ENCODE peak calls at places on chromosomes 6 and 20, in six cellular contexts. J is epithelial cell of esophagus; W is CD4-positive, alpha-beta T cell; Z is endothelial cell; X is left lung; A is coronary artery. I is an unnamed sample.

GRCh38 chr6:47134476-47135189 is 92.5 kb upstream of the ADGRF1 start:
- DNase-seq in A (no peak), J (peak), X (no peak), W (no peak), Z (no peak), I (no peak)

GRCh38 chr6:162907876-162908481 is 180.2 kb downstream of the PACRG start:
- DNase-seq in W (no peak), Z (no peak), X (no peak), J (peak), A (no peak), I (no peak)

GRCh38 chr20:47276856-47277541 is 79.5 kb downstream of the ZMYND8 start:
- DNase-seq in J (no peak), A (peak), W (no peak), Z (no peak), X (no peak), I (no peak)

GRCh38 chr6:168374051-168374502 is 54.5 kb upstream of the DACT2 start:
- DNase-seq in Z (no peak), X (peak), J (no peak), W (no peak), A (no peak), I (no peak)

GRCh38 chr6:109079981-109080380 is 14.7 kb downstream of the SESN1 start:
- DNase-seq in W (no peak), A (peak), J (no peak), Z (no peak), X (no peak), I (no peak)

GRCh38 chr6:3125832-3126231 is 7.3 kb downstream of the BPHL start:
- DNase-seq in X (no peak), J (no peak), W (no peak), Z (no peak), A (no peak), I (no peak)

GRCh38 chr6:14502551-14502950 is 385.0 kb downstream of the CD83 start:
- DNase-seq in X (no peak), J (peak), A (no peak), Z (no peak), W (no peak), I (no peak)

GRCh38 chr6:156832166-156832743 is 55.1 kb downstream of the ARID1B start:
- DNase-seq in Z (no peak), A (no peak), J (peak), W (no peak), X (no peak), I (no peak)

GRCh38 chr20:6673071-6673470 is 94.4 kb upstream of the BMP2 start:
- DNase-seq in Z (no peak), X (no peak), A (no peak), W (no peak), J (no peak), I (no peak)

GRCh38 chr6:23890543-23891227 is 235.3 kb upstream of the NRSN1 start:
- DNase-seq in W (no peak), Z (no peak), X (no peak), J (peak), A (no peak), I (no peak)

GRCh38 chr6:133435065-133435728 is 194.0 kb downstream of the EYA4 start:
- DNase-seq in A (no peak), J (no peak), X (peak), W (no peak), Z (no peak), I (no peak)

GRCh38 chr6:166586424-166587156 is at the start of gene RAMACL:
- DNase-seq in W (no peak), J (peak), Z (no peak), X (no peak), A (no peak), I (no peak)

GRCh38 chr6:118843685-118844390 is 50.1 kb upstream of the ASF1A start:
- DNase-seq in X (no peak), W (no peak), A (no peak), Z (no peak), J (no peak), I (no peak)

GRCh38 chr20:47102629-47103028 is 208.0 kb downstream of the EYA2 start:
- DNase-seq in W (no peak), J (no peak), Z (no peak), A (no peak), X (no peak), I (no peak)

GRCh38 chr6:91132461-91132860 is 545.6 kb upstream of the MAP3K7 start:
- DNase-seq in Z (no peak), J (peak), X (no peak), A (no peak), W (no peak), I (no peak)

GRCh38 chr6:111564482-111564945 is 41.2 kb downstream of the TRAF3IP2 start:
- DNase-seq in J (peak), X (no peak), Z (no peak), W (no peak), A (peak), I (no peak)

GRCh38 chr6:77762386-77762785 is 109.5 kb downstream of the MEI4 start:
- DNase-seq in A (no peak), Z (no peak), J (no peak), X (no peak), W (no peak), I (no peak)

GRCh38 chr6:157312733-157313132 is 10.6 kb downstream of the TMEM242 start:
- DNase-seq in A (no peak), Z (no peak), J (no peak), X (no peak), W (no peak), I (no peak)

GRCh38 chr20:50446351-50447101 is 63.7 kb upstream of the PTPN1 start:
- DNase-seq in J (no peak), Z (no peak), X (no peak), W (no peak), A (no peak), I (no peak)

GRCh38 chr20:15560936-15561531 is 1012.2 kb downstream of the KIF16B start:
- DNase-seq in W (no peak), A (no peak), J (no peak), Z (no peak), X (no peak), I (no peak)

GRCh38 chr20:57445298-57445697 is 54.1 kb downstream of the RBM38 start:
- DNase-seq in J (no peak), A (peak), X (no peak), W (no peak), Z (no peak), I (no peak)

GRCh38 chr6:90399970-90400369 is 103.3 kb upstream of the BACH2 start:
- DNase-seq in A (no peak), X (no peak), J (no peak), W (no peak), Z (no peak), I (no peak)

GRCh38 chr6:71879016-71879415 is 7.3 kb upstream of the RIMS1 start:
- DNase-seq in J (no peak), W (no peak), Z (no peak), A (no peak), X (no peak), I (no peak)

GRCh38 chr6:169779896-169780295 is 28.5 kb downstream of the ERMARD start:
- DNase-seq in W (no peak), Z (no peak), A (peak), J (no peak), X (no peak), I (no peak)

GRCh38 chr20:38673731-38674177 is 50.5 kb upstream of the SLC32A1 start:
- DNase-seq in Z (peak), J (no peak), W (no peak), A (no peak), X (no peak), I (no peak)

GRCh38 chr6:100913400-100914276 is 32.5 kb upstream of the ASCC3 start:
- DNase-seq in A (no peak), Z (no peak), W (no peak), X (no peak), J (peak), I (peak)
- TF ChIP-seq CTCF in A (no peak), Z (no peak), W (no peak), X (no peak), J (no peak), I (peak)

DNA sequence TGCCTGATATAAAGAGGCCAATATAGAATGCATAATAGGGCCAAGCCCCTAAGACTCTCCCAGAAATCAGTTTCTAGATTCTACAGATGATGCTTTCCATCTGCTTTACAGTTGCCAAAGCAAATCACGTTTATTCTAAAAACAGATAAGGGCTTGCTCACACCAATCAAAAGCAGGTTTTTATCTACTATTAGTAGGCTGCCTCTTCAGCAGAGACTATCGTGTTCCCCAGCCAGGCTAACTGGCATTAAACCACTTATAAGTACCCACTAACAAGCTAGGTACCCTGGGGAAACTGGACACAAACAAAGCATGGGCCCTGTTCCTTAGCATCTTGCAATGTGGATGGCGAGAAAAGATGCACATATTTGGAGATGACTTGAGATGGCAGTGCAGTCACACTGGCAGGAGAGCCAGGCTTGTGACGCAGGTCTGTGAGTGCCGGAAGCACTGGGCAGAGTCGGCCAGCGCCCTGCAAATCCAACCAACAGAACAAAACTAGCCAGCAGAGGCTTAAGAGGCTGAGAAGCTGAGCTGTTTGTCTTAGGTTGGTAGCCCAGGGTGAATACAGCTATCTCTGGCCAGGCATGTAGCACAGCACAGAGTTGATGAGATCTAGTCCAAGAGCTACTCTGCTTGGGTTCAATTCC is 73.4 kb downstream of the GFOD1 start:
- DNase-seq in W (no peak), X (no peak), A (peak), Z (no peak), J (no peak), I (no peak)
- TF ChIP-seq CTCF in W (no peak), X (no peak), A (no peak), Z (no peak), J (no peak), I (no peak)

GRCh38 chr6:43977404-43978111 is 149.7 kb downstream of the MRPL14 start:
- DNase-seq in X (no peak), A (peak), W (no peak), J (peak), Z (no peak), I (no peak)
- TF ChIP-seq CTCF in X (no peak), A (no peak), W (no peak), J (no peak), Z (no peak), I (no peak)

GRCh38 chr6:66568271-66568670 is 861.2 kb upstream of the EYS start:
- DNase-seq in X (no peak), J (no peak), Z (no peak), A (no peak), W (no peak), I (no peak)
- TF ChIP-seq CTCF in X (no peak), J (no peak), Z (no peak), A (no peak), W (no peak), I (no peak)

GRCh38 chr6:64014581-64014980 is 379.0 kb downstream of the PHF3 start:
- DNase-seq in X (no peak), A (no peak), Z (no peak), W (no peak), J (no peak), I (no peak)

GRCh38 chr6:64010646-64011045 is 375.0 kb downstream of the PHF3 start:
- DNase-seq in A (no peak), W (no peak), Z (no peak), J (no peak), X (no peak), I (no peak)

GRCh38 chr6:64013061-64013410 is 377.4 kb downstream of the PHF3 start:
- DNase-seq in A (no peak), W (no peak), X (no peak), J (no peak), Z (no peak), I (no peak)

GRCh38 chr6:64010010-64010409 is 374.4 kb downstream of the PHF3 start:
- DNase-seq in A (no peak), W (no peak), X (no peak), J (no peak), Z (no peak), I (no peak)

GRCh38 chr6:64012351-64013060 is 376.9 kb downstream of the PHF3 start:
- DNase-seq in X (no peak), J (peak), A (no peak), Z (peak), W (no peak), I (no peak)
- TF ChIP-seq CTCF in X (peak), J (peak), A (no peak), Z (no peak), W (no peak), I (peak)

DNA sequence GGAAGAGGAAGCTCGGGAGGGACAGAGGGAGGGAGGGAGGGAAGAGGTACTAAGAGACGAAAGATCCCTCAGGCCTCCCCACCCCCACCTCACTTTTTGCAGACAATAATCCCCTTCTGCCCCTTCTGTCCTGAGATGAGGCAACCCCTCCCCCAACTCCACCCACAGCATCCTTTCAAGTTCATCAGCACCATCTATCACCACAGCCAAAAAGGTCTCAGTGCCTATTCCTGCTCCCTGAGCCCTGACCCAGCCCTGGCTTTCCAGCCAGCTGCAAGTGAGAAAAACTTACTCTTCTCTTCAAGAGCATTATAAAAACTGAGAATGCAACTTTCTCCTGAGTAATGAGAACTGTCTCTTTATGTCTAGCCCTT is 133.2 kb upstream of the LRFN2 start:
- DNase-seq in W (no peak), A (no peak), J (no peak), Z (no peak), X (no peak), I (no peak)
- TF ChIP-seq CTCF in W (no peak), A (no peak), J (no peak), Z (no peak), X (no peak), I (no peak)

DNA sequence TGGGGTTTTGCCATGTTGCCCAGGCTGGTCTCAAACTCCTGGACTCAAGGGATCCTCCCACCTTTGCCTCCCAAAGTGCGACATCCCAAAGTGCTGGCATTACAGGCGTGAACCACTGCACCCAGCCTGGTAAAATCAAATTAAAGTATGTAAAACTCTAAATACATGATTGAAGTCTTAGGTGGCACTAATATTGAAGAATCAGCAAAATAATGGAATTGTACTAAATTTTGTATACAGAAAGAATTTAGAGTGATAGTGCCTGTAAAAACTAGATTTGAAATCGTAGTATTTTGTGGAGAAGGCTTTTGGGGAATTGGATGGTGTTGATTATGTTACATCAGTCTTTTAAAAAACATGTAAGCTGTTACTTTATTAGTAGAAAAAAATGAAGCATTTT is 10.0 kb upstream of the PRDM1 start:
- DNase-seq in W (no peak), J (no peak), Z (no peak), X (no peak), A (no peak), I (no peak)
- TF ChIP-seq CTCF in W (no peak), J (no peak), Z (no peak), X (no peak), A (no peak), I (no peak)

GRCh38 chr6:158387036-158387435 is 74.8 kb downstream of the TULP4 start:
- DNase-seq in W (no peak), Z (no peak), A (no peak), X (no peak), J (no peak), I (no peak)
- TF ChIP-seq CTCF in W (peak), Z (no peak), A (no peak), X (no peak), J (no peak), I (peak)

GRCh38 chr20:51767018-51767866 is 948 bp downstream of the ATP9A start:
- DNase-seq in J (peak), Z (peak), X (peak), W (no peak), A (no peak), I (peak)
- TF ChIP-seq CTCF in J (peak), Z (peak), X (no peak), W (no peak), A (no peak), I (peak)

I was measured in progenitor cell of endocrine pancreas.